ENCODE peak calls at places on chromosomes 5 and 9, in eight cellular contexts. Q, O, G, W, X, B, S and U are unnamed samples.

GRCh38 chr5:101860563-101860962 is 435.5 kb downstream of the SLCO4C1 start:
- DNase-seq in Q (no peak), O (no peak), X (no peak), B (no peak), S (no peak), W (no peak), G (no peak), U (no peak)

GRCh38 chr5:10452768-10453331 is 11.2 kb downstream of the ROPN1L start:
- DNase-seq in O (peak; percentile 77), W (peak; percentile 82), B (no peak), Q (peak; percentile 74), G (peak; percentile 49), S (peak; percentile 95), X (peak; percentile 62), U (no peak)

GRCh38 chr9:20290287-20290686 is 332.0 kb downstream of the MLLT3 start:
- DNase-seq in W (peak; percentile 65), X (no peak), G (no peak), Q (no peak), O (peak; percentile 40), B (no peak), S (no peak), U (no peak)

GRCh38 chr5:1729641-1730486 is 69.8 kb downstream of the MRPL36 start:
- DNase-seq in W (no peak), G (no peak), X (no peak), Q (no peak), O (no peak), S (no peak), B (peak; percentile 41), U (peak; percentile 66)

GRCh38 chr9:135214706-135215105 is 127.2 kb downstream of the OLFM1 start:
- DNase-seq in O (no peak), X (no peak), G (no peak), W (no peak), S (no peak), Q (no peak), B (no peak), U (no peak)

GRCh38 chr9:33374190-33374589 is 28.2 kb downstream of the AQP7 start:
- DNase-seq in G (no peak), W (no peak), X (no peak), Q (no peak), B (peak; percentile 27), O (no peak), S (no peak), U (no peak)

GRCh38 chr5:111252799-111253564 is 28.8 kb downstream of the CAMK4 start:
- DNase-seq in O (no peak), X (peak; percentile 47), B (no peak), Q (no peak), S (no peak), W (no peak), G (no peak), U (no peak)

GRCh38 chr5:72480836-72481235 is 26.4 kb downstream of the ZNF366 start:
- DNase-seq in S (no peak), W (no peak), X (no peak), G (no peak), O (no peak), Q (no peak), B (no peak), U (no peak)

GRCh38 chr5:176803943-176804498 is 6.3 kb upstream of the UNC5A start:
- DNase-seq in W (peak; percentile 89), G (peak; percentile 79), Q (peak; percentile 26), X (no peak), S (peak; percentile 26), O (peak; percentile 86), B (no peak), U (no peak)

GRCh38 chr9:14748373-14748772 is 25.8 kb upstream of the CER1 start:
- DNase-seq in X (no peak), Q (no peak), O (no peak), S (no peak), W (no peak), B (no peak), G (no peak), U (no peak)

GRCh38 chr5:2758632-2759031 is 7.2 kb upstream of the IRX2 start:
- DNase-seq in G (no peak), W (no peak), Q (no peak), S (no peak), B (no peak), O (no peak), X (no peak), U (peak; percentile 36)

GRCh38 chr5:40414922-40415321 is 264.8 kb upstream of the PTGER4 start:
- DNase-seq in G (no peak), X (no peak), O (no peak), B (no peak), W (no peak), S (no peak), Q (no peak), U (no peak)
- H3K27ac ChIP-seq in G (no peak overlapping the region), X (no peak overlapping the region), O (no peak overlapping the region), B (no peak overlapping the region), W (no peak overlapping the region), S (no peak overlapping the region), Q (no peak overlapping the region), U (no peak overlapping the region)

GRCh38 chr5:180975338-180975737 is 13.3 kb upstream of the BTNL3 start:
- DNase-seq in X (no peak), B (no peak), S (no peak), Q (no peak), O (no peak), W (no peak), G (no peak), U (no peak)

GRCh38 chr5:180970875-180971274 is 17.8 kb upstream of the BTNL3 start:
- DNase-seq in W (no peak), G (no peak), O (no peak), X (no peak), S (no peak), Q (no peak), B (no peak), U (no peak)

GRCh38 chr5:180974612-180975315 is 13.9 kb upstream of the BTNL3 start:
- DNase-seq in W (no peak), B (no peak), Q (no peak), G (no peak), S (no peak), O (no peak), X (no peak), U (no peak)

GRCh38 chr5:180977852-180978251 is 10.8 kb upstream of the BTNL3 start:
- DNase-seq in O (no peak), W (no peak), S (no peak), X (no peak), B (no peak), G (no peak), Q (no peak), U (no peak)

DNA sequence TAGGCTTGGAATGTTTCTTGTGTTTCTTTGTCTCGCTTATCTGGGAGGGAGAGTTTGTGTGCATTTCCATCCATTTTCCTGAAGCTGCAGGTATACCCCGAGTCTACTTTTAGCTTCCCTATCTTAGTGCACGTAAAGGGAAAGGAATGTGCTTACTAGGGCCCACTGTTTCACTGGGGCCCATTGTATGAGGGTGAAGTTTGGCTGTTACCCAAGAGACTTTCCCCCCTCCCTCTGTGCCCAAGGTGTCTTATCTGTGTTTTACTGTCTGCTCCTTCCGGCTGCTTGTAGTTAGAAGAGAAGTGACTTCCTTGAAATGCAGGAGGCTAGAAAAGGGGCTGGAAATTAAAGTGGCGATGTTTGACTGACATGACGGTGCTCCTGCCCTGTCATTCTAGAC is 12.1 kb upstream of the BTNL3 start:
- DNase-seq in S (no peak), O (no peak), G (no peak), X (peak; percentile 37), B (no peak), W (no peak), Q (no peak), U (no peak)
- H3K27ac ChIP-seq in S (no peak overlapping the region), O (no peak overlapping the region), G (no peak overlapping the region), X (no peak overlapping the region), B (no peak overlapping the region), W (no peak overlapping the region), Q (no peak overlapping the region), U (no peak overlapping the region)

GRCh38 chr5:119329701-119330100 is 26.1 kb upstream of the TNFAIP8 start:
- DNase-seq in B (no peak), Q (no peak), O (no peak), W (no peak), G (no peak), S (peak; percentile 43), X (no peak), U (no peak)

GRCh38 chr5:119327018-119327417 is 28.8 kb upstream of the TNFAIP8 start:
- DNase-seq in S (peak; percentile 55), Q (no peak), G (no peak), W (no peak), X (no peak), B (no peak), O (no peak), U (no peak)

GRCh38 chr5:119331566-119332095 is 24.2 kb upstream of the TNFAIP8 start:
- DNase-seq in Q (no peak), G (no peak), O (no peak), B (no peak), S (no peak), W (no peak), X (no peak), U (no peak)

GRCh38 chr5:119330367-119331183 is 25.2 kb upstream of the TNFAIP8 start:
- DNase-seq in S (no peak), X (peak; percentile 80), W (no peak), B (no peak), O (no peak), Q (no peak), G (no peak), U (no peak)

DNA sequence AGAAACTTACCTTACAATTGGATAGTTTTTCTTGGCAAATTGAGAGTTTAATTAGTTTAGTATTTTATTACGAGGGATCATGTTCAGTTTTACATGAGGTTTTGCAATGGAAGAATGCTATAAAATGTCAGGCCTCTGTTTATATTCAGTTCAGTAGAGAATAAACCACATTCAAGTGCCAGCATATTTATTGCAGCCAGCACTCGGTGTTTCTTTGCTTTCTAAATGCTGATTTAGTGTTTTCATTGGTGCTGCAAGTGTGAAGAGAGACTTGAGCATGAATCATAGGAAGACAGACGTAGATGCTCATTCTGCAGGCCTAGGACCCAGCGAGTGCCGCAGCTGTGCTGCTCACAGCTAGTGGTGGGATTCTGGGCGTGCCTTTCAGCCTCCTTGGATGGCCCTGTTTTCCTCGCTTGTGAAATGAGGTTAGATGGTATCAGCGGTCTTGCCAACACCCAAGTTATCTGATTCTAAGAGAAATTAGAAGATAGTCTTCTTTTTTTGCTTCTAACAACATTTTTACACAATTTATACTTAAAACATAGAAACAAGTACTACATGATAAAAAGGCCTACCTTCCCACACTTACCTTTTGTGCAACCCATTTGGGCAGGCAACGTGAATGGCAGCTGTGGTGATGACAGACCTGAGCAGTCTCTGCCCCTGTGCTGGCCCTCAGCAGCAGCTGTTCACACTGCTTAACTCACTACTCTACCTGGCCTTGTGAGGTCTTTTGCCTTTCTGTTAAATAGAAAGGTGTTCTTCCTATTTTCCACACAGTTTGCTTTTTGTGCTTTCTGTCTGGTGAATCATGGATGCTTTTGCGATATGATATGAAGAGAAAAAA is 26.8 kb upstream of the TNFAIP8 start:
- DNase-seq in W (no peak), B (no peak), O (no peak), G (no peak), S (peak; percentile 87), Q (peak; percentile 69), X (peak; percentile 42), U (no peak)
- H3K27ac ChIP-seq in W (no peak overlapping the region), B (peak overlapping the region; percentile 23), O (no peak overlapping the region), G (no peak overlapping the region), S (peak overlapping the region; percentile 50), Q (no peak overlapping the region), X (peak overlapping the region; percentile 78), U (no peak overlapping the region)

GRCh38 chr5:124088289-124089064 is 576.5 kb downstream of the CSNK1G3 start:
- DNase-seq in Q (no peak), S (no peak), X (no peak), W (no peak), B (no peak), G (no peak), O (no peak), U (no peak)
- H3K27ac ChIP-seq in Q (no peak overlapping the region), S (no peak overlapping the region), X (no peak overlapping the region), W (no peak overlapping the region), B (no peak overlapping the region), G (no peak overlapping the region), O (no peak overlapping the region), U (no peak overlapping the region)

GRCh38 chr5:133700251-133700650 is 87.9 kb upstream of the FSTL4 start:
- DNase-seq in O (no peak), Q (no peak), B (peak; percentile 17), G (no peak), W (no peak), X (no peak), S (no peak), U (peak; percentile 29)
- H3K27ac ChIP-seq in O (no peak overlapping the region), Q (no peak overlapping the region), B (no peak overlapping the region), G (no peak overlapping the region), W (no peak overlapping the region), X (no peak overlapping the region), S (no peak overlapping the region), U (no peak overlapping the region)